ENCODE peak calls at places on chromosomes 3 and 15, in nine cellular contexts. B, O, M, L, H, U, E, D and C are unnamed samples.

GRCh38 chr3:83873550-83873949 is 1085.2 kb upstream of the CADM2 start:
- DNase-seq in M (no peak), U (no peak), L (no peak), O (no peak), D (no peak), B (no peak), E (no peak), H (no peak), C (no peak)

GRCh38 chr15:42137461-42138261 is 18.8 kb downstream of the PLA2G4F start:
- DNase-seq in M (no peak), E (no peak), U (peak), L (no peak), H (peak), B (peak), O (peak), D (peak), C (no peak)

GRCh38 chr3:29057326-29057725 is 223.5 kb upstream of the RBMS3 start:
- DNase-seq in O (no peak), L (no peak), D (peak), U (no peak), H (no peak), B (no peak), E (no peak), M (no peak), C (no peak)

GRCh38 chr15:60079210-60079609 is 75.1 kb downstream of the FOXB1 start:
- DNase-seq in D (no peak), O (no peak), H (no peak), U (no peak), M (no peak), L (no peak), E (no peak), B (no peak), C (no peak)

GRCh38 chr15:33656090-33656670 is 312.1 kb upstream of the CHRM5 start:
- DNase-seq in O (no peak), B (no peak), M (no peak), H (no peak), L (no peak), U (no peak), D (no peak), E (no peak), C (no peak)

GRCh38 chr15:29103825-29104565 is 165.6 kb downstream of the NSMCE3 start:
- DNase-seq in D (peak), U (peak), H (no peak), E (peak), O (peak), L (peak), M (peak), B (peak), C (no peak)

GRCh38 chr15:101561584-101561906 is 72.0 kb upstream of the PCSK6 start:
- DNase-seq in M (no peak), L (no peak), E (no peak), H (no peak), D (no peak), O (peak), U (no peak), B (no peak), C (no peak)

GRCh38 chr3:107431048-107431297 is 53.7 kb downstream of the CCDC54 start:
- DNase-seq in B (no peak), E (peak), H (no peak), U (no peak), L (no peak), M (no peak), O (peak), D (peak), C (peak)

GRCh38 chr3:126212250-126212628 is 31.9 kb upstream of the ALDH1L1 start:
- DNase-seq in O (no peak), H (no peak), B (no peak), M (no peak), L (no peak), U (no peak), D (no peak), E (no peak), C (no peak)

GRCh38 chr3:69822501-69822900 is 83.2 kb downstream of the MITF start:
- DNase-seq in D (no peak), U (no peak), M (no peak), L (no peak), E (no peak), H (no peak), O (no peak), B (no peak), C (no peak)

GRCh38 chr3:135137296-135137695 is 342.2 kb downstream of the EPHB1 start:
- DNase-seq in L (no peak), D (no peak), B (no peak), H (no peak), E (no peak), M (no peak), O (no peak), U (no peak), C (no peak)

GRCh38 chr3:18137958-18138357 is 287.2 kb downstream of the SATB1 start:
- DNase-seq in B (no peak), M (no peak), O (no peak), D (no peak), U (no peak), H (no peak), E (no peak), L (no peak), C (no peak)

GRCh38 chr3:178203650-178204049 is 332.6 kb upstream of the KCNMB2 start:
- DNase-seq in M (no peak), U (no peak), O (no peak), B (no peak), H (no peak), D (peak), L (no peak), E (no peak), C (no peak)

GRCh38 chr3:146739203-146739671 is 134.1 kb upstream of the PLSCR5 start:
- DNase-seq in L (no peak), D (no peak), B (no peak), M (peak), H (no peak), O (no peak), E (no peak), U (no peak), C (no peak)

GRCh38 chr3:196793224-196793623 is 53.6 kb downstream of the PAK2 start:
- DNase-seq in E (no peak), H (peak), O (no peak), M (no peak), U (no peak), D (peak), B (no peak), L (no peak), C (no peak)

GRCh38 chr3:172274906-172275305 is 173.3 kb downstream of the GHSR start:
- DNase-seq in D (no peak), M (no peak), B (no peak), O (no peak), U (no peak), H (no peak), E (no peak), L (no peak), C (no peak)

GRCh38 chr3:10760199-10760598 is 55.8 kb upstream of the SLC6A11 start:
- DNase-seq in O (no peak), D (no peak), L (no peak), E (no peak), M (no peak), H (no peak), B (no peak), U (no peak), C (no peak)

GRCh38 chr3:107981471-107982111 is 109.2 kb downstream of the CD47 start:
- DNase-seq in M (peak), B (no peak), O (no peak), L (no peak), E (peak), U (peak), D (no peak), H (no peak), C (no peak)

GRCh38 chr3:66494964-66495581 is 5.7 kb downstream of the LRIG1 start:
- DNase-seq in L (no peak), B (no peak), O (no peak), M (no peak), U (no peak), E (no peak), D (no peak), H (no peak), C (no peak)

GRCh38 chr15:58285921-58286278 is 145.9 kb upstream of the LIPC start:
- DNase-seq in O (no peak), L (no peak), M (no peak), D (peak), U (no peak), B (no peak), E (no peak), H (peak), C (no peak)

GRCh38 chr3:187987919-187988318 is 166.0 kb upstream of the LPP start:
- DNase-seq in B (no peak), M (no peak), D (no peak), E (no peak), U (no peak), L (no peak), H (no peak), O (no peak), C (no peak)

GRCh38 chr15:100602822-100603393 is 519 bp downstream of the ASB7 start:
- DNase-seq in M (no peak), E (peak), L (no peak), U (peak), D (peak), O (peak), H (peak), B (no peak), C (no peak)

GRCh38 chr15:99720533-99720932 is 12.7 kb downstream of the LYSMD4 start:
- DNase-seq in M (no peak), E (no peak), L (no peak), H (no peak), B (no peak), U (no peak), D (no peak), O (no peak), C (no peak)

GRCh38 chr3:171185359-171185758 is 158.8 kb upstream of the SLC2A2 start:
- DNase-seq in O (no peak), M (no peak), H (no peak), D (no peak), U (no peak), E (no peak), L (no peak), B (no peak), C (no peak)

GRCh38 chr15:71800835-71801745 is 9.3 kb upstream of the NR2E3 start:
- DNase-seq in E (peak), M (no peak), L (no peak), B (peak), O (peak), D (peak), H (peak), U (peak), C (no peak)

GRCh38 chr15:48415036-48415886 is 84.0 kb downstream of the DUT start:
- DNase-seq in B (no peak), O (no peak), U (no peak), M (no peak), E (no peak), D (peak), H (peak), L (no peak), C (no peak)

GRCh38 chr3:120144267-120144666 is 50.0 kb upstream of the GSK3B start:
- DNase-seq in L (no peak), O (no peak), H (peak), B (peak), M (no peak), U (peak), E (no peak), D (peak), C (no peak)

GRCh38 chr3:141651405-141651804 is 86.7 kb upstream of the RNF7 start:
- DNase-seq in E (no peak), B (no peak), H (no peak), O (no peak), L (no peak), D (no peak), U (no peak), M (no peak), C (no peak)

GRCh38 chr3:15903164-15903563 is 105.4 kb upstream of the ANKRD28 start:
- DNase-seq in O (no peak), H (no peak), D (peak), M (no peak), E (peak), U (peak), L (peak), B (peak), C (peak)

GRCh38 chr3:74423867-74424266 is 190.6 kb downstream of the CNTN3 start:
- DNase-seq in B (no peak), U (no peak), D (no peak), E (no peak), M (no peak), H (no peak), L (no peak), O (no peak), C (no peak)
- H3K27ac ChIP-seq in B (no peak), U (no peak), D (no peak), E (no peak), M (no peak), H (no peak), L (no peak), O (no peak), C (no peak)

GRCh38 chr3:112132975-112133448 is at the start of gene GCSAM:
- DNase-seq in E (peak), D (no peak), O (no peak), L (peak), H (no peak), U (peak), B (no peak), M (no peak), C (peak)
- TF ChIP-seq POLR2A in E (no peak), D (no peak), O (no peak), L (no peak), H (no peak), U (no peak), B (no peak), M (no peak), C (no peak)

DNA sequence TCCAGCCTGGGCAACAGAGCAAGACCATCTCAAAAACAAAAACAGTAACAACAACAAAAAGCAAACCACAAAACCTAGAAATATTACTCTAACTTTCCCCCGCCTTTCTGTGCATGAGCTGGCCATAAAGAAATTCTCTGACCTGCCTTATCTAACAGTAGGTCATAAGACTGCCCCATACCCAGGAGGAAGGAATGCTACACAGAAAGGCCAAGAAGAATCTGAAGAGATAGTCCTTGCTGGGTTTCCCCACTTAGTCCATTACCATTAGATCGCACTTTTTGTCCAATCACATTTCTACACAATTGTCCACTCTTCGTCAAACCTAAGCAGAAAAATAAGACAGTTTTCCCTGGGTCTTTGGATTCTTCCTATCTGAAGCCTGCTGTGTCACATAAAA is 23.5 kb downstream of the CIAO2A start:
- DNase-seq in B (no peak), L (no peak), E (no peak), U (no peak), D (no peak), H (no peak), M (no peak), O (no peak), C (no peak)
- H3K27ac ChIP-seq in B (peak), L (no peak), E (peak), U (peak), D (no peak), H (no peak), M (no peak), O (no peak), C (peak)

GRCh38 chr3:49276475-49277356 is at the start of gene C3orf62:
- DNase-seq in M (peak), D (peak), L (peak), H (no peak), B (peak), O (peak), E (peak), U (peak), C (peak)
- TF ChIP-seq POLR2A in M (no peak), D (no peak), L (peak), H (no peak), B (no peak), O (peak), E (peak), U (peak), C (no peak)